ENCODE peak calls at places on chromosomes 12 and 14, in eight cellular contexts. K is CD8-positive, alpha-beta T cell; O is breast epithelium; V is ovary; B is transverse colon; U is HCT116; D is uterus; G is left ventricle myocardium inferior. H is an unnamed sample.

GRCh38 chr12:65566776-65567175 is 257.5 kb upstream of the HMGA2 start:
- DNase-seq in K (no peak), O (no peak), V (no peak), B (no peak), U (no peak), D (no peak), G (no peak), H (no peak)

GRCh38 chr12:39127401-39127800 is 222.0 kb upstream of the CPNE8 start:
- DNase-seq in K (no peak), O (no peak), V (no peak), B (peak), U (peak), D (no peak), G (no peak), H (no peak)

GRCh38 chr12:77493311-77493710 is 337.4 kb upstream of the NAV3 start:
- DNase-seq in K (no peak), O (no peak), V (no peak), B (no peak), U (no peak), D (no peak), G (no peak), H (no peak)

GRCh38 chr14:68630611-68631013 is 162.3 kb downstream of the ZFP36L1 start:
- DNase-seq in K (no peak), O (peak), V (no peak), B (no peak), U (no peak), D (no peak), G (no peak), H (no peak)

GRCh38 chr12:5923043-5923605 is 21.9 kb downstream of the ANO2 start:
- DNase-seq in K (no peak), O (no peak), V (no peak), B (no peak), U (no peak), D (no peak), G (no peak), H (no peak)

GRCh38 chr14:24155100-24155499 is 6.0 kb upstream of the IRF9 start:
- DNase-seq in K (no peak), O (no peak), V (no peak), B (no peak), U (no peak), D (no peak), G (no peak), H (no peak)

GRCh38 chr12:131989021-131989420 is 39.3 kb downstream of the EP400 start:
- DNase-seq in K (no peak), O (no peak), V (no peak), B (no peak), U (no peak), D (no peak), G (no peak), H (no peak)

GRCh38 chr12:12704593-12705230 is 8.7 kb upstream of the GPR19 start:
- DNase-seq in K (no peak), O (peak), V (peak), B (peak), U (peak), D (peak), G (no peak), H (peak)

GRCh38 chr14:90368946-90369721 is 27.7 kb upstream of the CALM1 start:
- DNase-seq in K (no peak), O (no peak), V (no peak), B (peak), U (peak), D (no peak), G (no peak), H (no peak)

GRCh38 chr14:39469094-39469710 is 37.0 kb upstream of the FBXO33 start:
- DNase-seq in K (peak), O (no peak), V (no peak), B (peak), U (no peak), D (no peak), G (no peak), H (no peak)

GRCh38 chr12:95701275-95701674 is 89.3 kb downstream of the NTN4 start:
- DNase-seq in K (no peak), O (no peak), V (no peak), B (no peak), U (no peak), D (no peak), G (no peak), H (no peak)

GRCh38 chr12:25087596-25087995 is 107.4 kb downstream of the DNAI7 start:
- DNase-seq in K (no peak), O (no peak), V (no peak), B (no peak), U (no peak), D (no peak), G (no peak), H (no peak)

GRCh38 chr14:89911018-89911919 is 43.3 kb downstream of the EFCAB11 start:
- DNase-seq in K (no peak), O (no peak), V (no peak), B (peak), U (no peak), D (no peak), G (no peak), H (peak)

GRCh38 chr14:78070344-78070743 is 99.8 kb upstream of the NRXN3 start:
- DNase-seq in K (no peak), O (no peak), V (no peak), B (no peak), U (no peak), D (no peak), G (no peak), H (no peak)

GRCh38 chr14:78075033-78075432 is 95.1 kb upstream of the NRXN3 start:
- DNase-seq in K (no peak), O (no peak), V (no peak), B (no peak), U (no peak), D (no peak), G (no peak), H (no peak)

GRCh38 chr14:78071016-78071549 is 99.1 kb upstream of the NRXN3 start:
- DNase-seq in K (no peak), O (no peak), V (no peak), B (no peak), U (no peak), D (no peak), G (no peak), H (no peak)

GRCh38 chr14:78075610-78076277 is 94.4 kb upstream of the NRXN3 start:
- DNase-seq in K (no peak), O (no peak), V (no peak), B (no peak), U (no peak), D (no peak), G (no peak), H (no peak)

DNA sequence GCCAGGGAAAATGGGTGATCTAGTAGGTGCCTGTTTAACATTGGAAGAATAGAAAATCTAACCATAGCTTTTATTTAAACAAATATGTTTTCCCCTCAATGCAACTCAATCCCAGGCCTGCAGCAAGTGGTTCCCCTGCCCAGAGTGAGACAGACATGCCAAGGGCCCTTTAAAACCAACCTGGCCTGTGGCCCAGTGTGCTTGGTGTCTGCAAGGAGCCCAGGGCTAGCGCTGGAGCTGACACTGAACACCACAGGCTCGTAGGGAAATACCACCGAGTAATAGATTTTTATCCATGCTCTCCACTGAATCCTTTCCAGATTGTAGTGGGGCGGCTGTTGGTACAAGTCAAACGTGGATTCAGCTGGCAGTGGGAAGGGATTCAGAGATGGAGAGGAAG is 95.6 kb upstream of the NRXN3 start:
- DNase-seq in K (no peak), O (no peak), V (no peak), B (no peak), U (no peak), D (no peak), G (no peak), H (no peak)
- H3K27ac ChIP-seq in K (no peak), O (no peak), V (no peak), B (no peak), U (no peak), D (no peak), G (no peak), H (no peak)

GRCh38 chr14:102949062-102949800 is 26.8 kb downstream of the AMN start:
- DNase-seq in K (peak), O (no peak), V (no peak), B (peak), U (no peak), D (no peak), G (no peak), H (no peak)
- TF ChIP-seq CTCF in K (no peak), O (no peak), V (no peak), B (no peak), U (no peak), D (no peak), G (no peak), H (no peak)

DNA sequence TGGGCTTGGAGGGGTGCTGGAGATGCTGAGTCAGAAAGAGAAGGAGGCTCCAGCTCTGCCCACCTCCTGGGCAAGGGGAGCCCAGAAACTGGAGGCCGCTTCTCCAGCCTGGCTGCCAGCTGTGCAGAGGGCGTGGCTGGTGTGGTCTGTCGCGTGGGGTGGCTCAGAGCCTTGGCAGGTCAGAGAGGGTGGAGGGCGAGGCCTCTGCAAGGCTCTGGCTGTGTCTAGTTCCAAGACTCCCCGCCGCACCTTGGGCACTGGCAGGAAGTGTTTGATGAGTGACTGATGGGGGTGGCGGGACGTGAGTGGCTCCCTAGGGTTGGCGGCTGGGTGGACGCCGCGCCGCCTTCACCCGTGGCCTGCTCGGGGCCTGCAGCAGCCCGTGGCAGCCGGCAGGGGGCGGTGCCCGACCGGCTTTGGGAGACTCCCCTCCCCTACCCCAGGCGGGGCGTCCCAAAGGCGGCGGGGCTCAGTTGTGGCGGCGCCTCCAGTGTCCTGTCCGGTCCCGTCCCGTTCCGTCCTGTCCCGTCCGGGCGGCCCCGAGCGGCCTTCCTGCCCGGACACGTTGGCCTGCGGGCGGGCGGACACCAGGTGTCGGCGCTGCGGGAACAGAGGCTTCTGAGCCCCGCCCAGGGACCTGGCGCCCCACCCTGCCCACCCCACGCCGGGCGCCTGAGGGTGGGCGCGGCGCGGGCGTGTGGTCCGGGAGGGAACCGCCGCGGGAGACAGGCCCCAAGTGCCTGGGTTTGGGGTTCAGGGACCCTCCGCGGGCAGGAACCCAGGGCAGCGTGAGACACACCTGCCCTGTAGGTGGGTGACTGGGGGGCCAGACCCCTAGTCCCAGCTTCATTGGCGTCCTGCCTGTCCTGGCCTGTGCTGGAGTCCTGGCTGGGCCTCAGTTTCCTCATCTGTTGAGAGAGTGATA is 39.7 kb downstream of the KRT80 start:
- DNase-seq in K (peak), O (peak), V (peak), B (peak), U (no peak), D (peak), G (peak), H (peak)
- H3K4me3 ChIP-seq in K (peak), O (peak), V (peak), B (peak), U (peak), D (no peak), G (peak), H (no peak)

GRCh38 chr12:125187148-125187733 is 122.0 kb downstream of the AACS start:
- DNase-seq in K (no peak), O (no peak), V (no peak), B (no peak), U (no peak), D (no peak), G (no peak), H (no peak)
- H3K27ac ChIP-seq in K (no peak), O (no peak), V (no peak), B (no peak), U (no peak), D (no peak), G (no peak), H (no peak)

GRCh38 chr12:45893240-45893639 is 97.1 kb downstream of the SCAF11 start:
- DNase-seq in K (no peak), O (no peak), V (no peak), B (no peak), U (peak), D (no peak), G (no peak), H (no peak)
- TF ChIP-seq CTCF in K (no peak), O (no peak), V (no peak), B (no peak), U (no peak), D (no peak), G (no peak), H (no peak)

GRCh38 chr12:7130537-7130790 is 293 bp downstream of the CLSTN3 start:
- DNase-seq in K (no peak), O (no peak), V (no peak), B (no peak), U (no peak), D (no peak), G (no peak), H (no peak)

GRCh38 chr12:7128681-7129593 is at the start of gene RBP5:
- DNase-seq in K (no peak), O (no peak), V (peak), B (no peak), U (no peak), D (peak), G (no peak), H (peak)

GRCh38 chr12:7129647-7130536 is at the start of gene CLSTN3:
- DNase-seq in K (peak), O (peak), V (peak), B (peak), U (no peak), D (peak), G (peak), H (peak)

GRCh38 chr12:7130791-7131501 is 775 bp downstream of the CLSTN3 start:
- DNase-seq in K (peak), O (peak), V (peak), B (peak), U (no peak), D (peak), G (peak), H (peak)

GRCh38 chr12:7131502-7131866 is 1.3 kb downstream of the CLSTN3 start:
- DNase-seq in K (no peak), O (no peak), V (no peak), B (no peak), U (no peak), D (no peak), G (no peak), H (no peak)
- H3K4me3 ChIP-seq in K (peak), O (peak), V (no peak), B (no peak), U (peak), D (no peak), G (peak), H (no peak)

GRCh38 chr12:2393996-2394395 is 341.2 kb downstream of the CACNA1C start:
- DNase-seq in K (no peak), O (no peak), V (no peak), B (no peak), U (no peak), D (no peak), G (no peak), H (no peak)

GRCh38 chr12:2397356-2398045 is 344.7 kb downstream of the CACNA1C start:
- DNase-seq in K (no peak), O (no peak), V (no peak), B (no peak), U (peak), D (no peak), G (no peak), H (no peak)

GRCh38 chr12:2393016-2393415 is 340.2 kb downstream of the CACNA1C start:
- DNase-seq in K (no peak), O (no peak), V (no peak), B (no peak), U (no peak), D (no peak), G (no peak), H (no peak)

GRCh38 chr12:2395352-2395977 is 342.7 kb downstream of the CACNA1C start:
- DNase-seq in K (no peak), O (no peak), V (no peak), B (peak), U (peak), D (no peak), G (peak), H (peak)

GRCh38 chr12:2396448-2396871 is 343.7 kb downstream of the CACNA1C start:
- DNase-seq in K (no peak), O (peak), V (no peak), B (peak), U (no peak), D (peak), G (peak), H (peak)
- H3K27ac ChIP-seq in K (no peak), O (peak), V (no peak), B (peak), U (no peak), D (peak), G (peak), H (peak)